ENCODE peak calls at places on chromosomes 6 and 20, in ten cellular contexts. N, P, C, Y, S, J, L, B, M and Q are unnamed samples.
A peak's percentile ranks its signal among the peaks of the same experiment; 100 is the strongest.

GRCh38 chr6:12504325-12504966 is 212.1 kb upstream of the PHACTR1 start:
- DNase-seq in N (no peak), B (peak; percentile 69), J (peak; percentile 41), C (no peak), Y (no peak), P (no peak), M (no peak), S (no peak), L (no peak), Q (peak; percentile 34)

GRCh38 chr6:26304213-26305096 is 60.5 kb upstream of the BTN3A2 start:
- DNase-seq in B (no peak), L (no peak), J (peak; percentile 81), S (peak; percentile 64), C (no peak), P (peak; percentile 91), Y (no peak), N (no peak), M (peak; percentile 44), Q (peak; percentile 95)

GRCh38 chr6:4405609-4406212 is 270.3 kb upstream of the ECI2 start:
- DNase-seq in P (no peak), S (no peak), M (no peak), J (no peak), B (peak; percentile 67), L (no peak), N (no peak), C (no peak), Y (no peak), Q (no peak)

GRCh38 chr6:73942581-73942980 is 246.6 kb downstream of the CD109 start:
- DNase-seq in P (peak; percentile 18), N (no peak), Y (peak; percentile 9), B (peak; percentile 82), J (peak; percentile 77), S (no peak), L (no peak), M (no peak), C (peak; percentile 4), Q (peak; percentile 20)

GRCh38 chr6:139888691-139889122 is 514.3 kb upstream of the CITED2 start:
- DNase-seq in B (peak; percentile 87), S (no peak), N (no peak), Y (no peak), J (no peak), P (peak; percentile 13), L (no peak), C (no peak), M (no peak), Q (peak; percentile 61)

GRCh38 chr6:35365599-35366596 is 23.5 kb downstream of the PPARD start:
- DNase-seq in P (no peak), S (no peak), C (no peak), Y (no peak), B (no peak), M (no peak), J (no peak), N (no peak), L (no peak), Q (no peak)

GRCh38 chr6:134230087-134230717 is 87.7 kb downstream of the SGK1 start:
- DNase-seq in C (no peak), L (peak; percentile 20), N (peak; percentile 27), S (no peak), B (no peak), M (no peak), J (no peak), Y (no peak), P (no peak), Q (no peak)

GRCh38 chr6:128519132-128519930 is 1.1 kb downstream of the PTPRK start:
- DNase-seq in B (peak; percentile 88), J (peak; percentile 45), C (no peak), L (peak; percentile 35), M (peak; percentile 52), S (peak; percentile 66), Y (no peak), N (peak; percentile 69), P (peak; percentile 54), Q (peak; percentile 63)

DNA sequence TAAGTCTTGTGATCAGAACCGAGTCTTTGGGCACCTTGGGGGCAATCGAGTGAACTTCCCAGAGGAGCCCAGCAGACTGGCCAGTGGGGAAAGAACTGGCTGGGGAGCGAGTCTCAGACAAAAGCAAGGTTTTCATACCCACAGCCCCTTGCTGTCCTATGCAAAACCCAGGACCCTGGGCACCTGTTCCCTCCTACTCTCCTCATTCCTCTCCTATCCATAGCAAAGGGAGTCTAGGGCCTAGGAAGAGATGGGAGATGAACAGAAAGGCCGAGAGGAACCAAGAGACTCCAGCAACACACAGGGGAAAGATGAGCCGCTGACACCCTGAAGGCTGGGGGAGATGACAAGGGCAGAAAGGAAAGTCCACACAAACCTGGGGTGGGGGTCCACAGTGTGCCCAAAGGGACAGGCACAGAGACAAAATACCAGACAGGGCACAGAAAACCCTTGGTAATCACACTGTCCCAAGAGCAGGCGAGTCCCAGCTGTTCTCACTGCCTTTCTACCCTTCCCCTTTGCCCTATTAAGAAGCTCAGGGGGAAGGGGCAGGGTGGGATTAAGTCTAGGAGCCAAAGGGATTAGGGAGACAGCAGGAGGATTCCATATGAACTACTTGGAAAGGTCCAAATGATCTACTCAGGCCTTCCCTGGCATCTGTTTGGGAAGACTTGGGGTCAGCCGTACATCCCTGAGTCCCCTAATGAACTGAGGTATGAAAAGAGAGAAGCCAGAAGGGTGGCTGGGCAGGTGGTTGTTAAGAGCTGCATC is 6.5 kb downstream of the PPP1R18 start:
- DNase-seq in J (no peak), B (no peak), P (no peak), C (no peak), S (no peak), M (no peak), L (no peak), N (no peak), Y (no peak), Q (no peak)
- H3K4me3 ChIP-seq in J (peak overlapping the region; percentile 20), B (peak overlapping the region; percentile 65), P (peak overlapping the region; percentile 53), C (peak overlapping the region; percentile 45), S (no peak overlapping the region), M (peak overlapping the region; percentile 70), L (peak overlapping the region; percentile 83), N (no peak overlapping the region), Y (peak overlapping the region; percentile 9), Q (peak overlapping the region; percentile 7)

GRCh38 chr20:37393196-37393862 is 47.4 kb downstream of the SRC start:
- DNase-seq in S (no peak), Y (no peak), B (peak; percentile 47), L (no peak), J (no peak), N (no peak), P (no peak), C (no peak), M (no peak), Q (no peak)

GRCh38 chr20:37393863-37394542 is 48.1 kb downstream of the SRC start:
- DNase-seq in Y (no peak), C (no peak), N (no peak), B (no peak), S (no peak), P (no peak), L (no peak), J (no peak), M (no peak), Q (no peak)

GRCh38 chr20:37390891-37391525 is 45.1 kb downstream of the SRC start:
- DNase-seq in S (peak; percentile 37), M (no peak), L (no peak), N (no peak), Y (no peak), J (no peak), C (no peak), P (no peak), B (peak; percentile 38), Q (no peak)

GRCh38 chr20:37390503-37390890 is 44.6 kb downstream of the SRC start:
- DNase-seq in M (no peak), B (no peak), S (peak; percentile 24), P (no peak), Y (no peak), J (no peak), L (no peak), N (no peak), C (no peak), Q (no peak)

GRCh38 chr20:37392441-37393195 is 46.7 kb downstream of the SRC start:
- DNase-seq in N (no peak), C (no peak), P (no peak), L (no peak), S (peak; percentile 21), Y (no peak), B (peak; percentile 84), J (no peak), M (no peak), Q (peak; percentile 48)
- H3K4me3 ChIP-seq in N (no peak overlapping the region), C (no peak overlapping the region), P (no peak overlapping the region), L (no peak overlapping the region), S (no peak overlapping the region), Y (no peak overlapping the region), B (no peak overlapping the region), J (no peak overlapping the region), M (no peak overlapping the region), Q (no peak overlapping the region)

DNA sequence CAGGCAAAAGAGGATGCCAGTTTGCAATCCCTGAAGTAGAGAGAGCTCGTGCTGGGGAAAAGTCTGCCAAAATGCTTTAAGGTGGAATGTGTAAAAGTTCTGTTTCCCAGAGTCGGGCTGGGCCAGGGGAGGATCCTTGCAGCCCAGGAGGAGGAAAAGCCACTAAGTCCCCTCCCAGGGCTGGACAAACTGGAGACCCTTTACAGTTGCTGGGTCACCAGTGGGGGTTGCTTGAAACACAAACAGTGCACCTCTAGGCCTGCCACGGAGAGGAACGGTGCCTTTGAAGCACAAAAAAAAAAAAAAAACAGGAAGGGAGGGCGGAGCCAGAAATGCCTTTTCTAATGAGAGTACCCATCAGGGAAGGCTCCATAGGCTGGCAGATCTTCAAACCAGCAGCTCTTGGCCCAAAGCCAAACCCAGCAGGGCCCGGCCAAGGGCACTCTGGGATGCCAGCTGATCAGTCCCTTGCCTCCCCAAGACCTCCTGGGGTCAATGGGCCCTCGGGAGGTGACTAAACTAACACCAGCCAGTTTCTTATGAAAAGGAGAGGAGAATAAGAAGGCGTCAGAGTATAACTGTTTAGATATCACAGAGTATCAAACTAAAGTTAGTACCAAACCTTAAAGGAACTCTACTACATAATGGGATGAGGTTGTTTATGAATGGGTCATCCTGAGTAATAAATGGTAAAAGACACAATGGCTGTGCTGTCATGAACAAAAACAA is 23.7 kb downstream of the HLA-A start:
- DNase-seq in Y (no peak), B (peak; percentile 78), C (peak; percentile 92), N (peak; percentile 75), S (peak; percentile 66), M (peak; percentile 54), L (peak; percentile 88), P (peak; percentile 51), J (peak; percentile 46), Q (peak; percentile 48)
- H3K4me3 ChIP-seq in Y (no peak overlapping the region), B (peak overlapping the region; percentile 81), C (peak overlapping the region; percentile 79), N (no peak overlapping the region), S (peak overlapping the region; percentile 23), M (peak overlapping the region; percentile 24), L (peak overlapping the region; percentile 69), P (peak overlapping the region; percentile 42), J (peak overlapping the region; percentile 13), Q (peak overlapping the region; percentile 35)

DNA sequence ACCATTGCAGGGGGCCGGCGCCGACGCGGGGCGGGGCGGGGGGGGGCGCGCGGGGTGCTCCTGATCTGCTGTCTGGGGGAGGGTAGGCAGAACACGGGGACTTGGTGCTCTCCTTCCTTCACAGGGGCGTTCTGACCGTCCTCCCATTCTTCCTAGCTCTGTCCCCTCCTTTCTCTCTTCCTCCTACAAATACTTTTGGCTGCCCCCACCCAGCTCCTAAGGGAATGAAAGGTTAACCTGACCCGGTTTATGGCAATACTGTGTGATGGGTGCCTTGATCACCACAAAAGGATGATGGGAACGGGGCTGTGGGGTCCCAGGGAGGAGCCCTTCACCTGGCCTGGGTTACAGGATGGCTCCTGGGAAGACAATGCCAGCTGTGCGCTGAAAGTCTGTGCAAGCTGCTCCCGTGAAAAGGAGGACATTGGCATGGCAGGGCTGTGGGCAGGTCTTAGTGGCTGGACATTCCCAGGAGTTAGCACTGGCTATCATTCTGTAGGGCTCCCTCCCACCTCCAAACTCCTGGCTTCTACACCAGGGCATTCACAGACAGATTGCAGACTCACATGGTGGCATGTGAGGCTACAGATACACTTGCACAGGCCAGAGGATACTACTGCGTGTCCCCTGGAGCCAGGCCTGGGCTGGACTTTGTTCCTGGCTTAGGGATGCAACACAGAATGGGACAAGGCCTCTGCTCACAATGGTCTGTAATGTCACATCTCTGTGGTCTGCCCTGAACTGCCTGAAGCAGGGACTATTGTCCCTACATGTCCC is 1.9 kb upstream of the TPD52L2 start:
- DNase-seq in N (no peak), S (no peak), L (no peak), P (no peak), M (no peak), Y (no peak), J (no peak), B (no peak), C (no peak), Q (no peak)
- H3K4me3 ChIP-seq in N (no peak overlapping the region), S (no peak overlapping the region), L (peak overlapping the region; percentile 98), P (peak overlapping the region; percentile 97), M (peak overlapping the region; percentile 27), Y (peak overlapping the region; percentile 85), J (peak overlapping the region; percentile 74), B (peak overlapping the region; percentile 96), C (peak overlapping the region; percentile 89), Q (peak overlapping the region; percentile 95)